ENCODE peak calls at places on chromosomes 2 and 18, in six cellular contexts. G is Kasumi-1, Y is HFFc6, H is D341Med, C is NCI-H1105, D is activated T-cell treated with anti-CD3 and anti-CD28 coated beads for 48 hours. O is an unnamed sample.

GRCh38 chr18:2108581-2108980 is 462.7 kb downstream of the METTL4 start:
- DNase-seq in G (no peak), Y (peak), H (no peak), C (no peak), D (no peak), O (no peak)

GRCh38 chr18:48827321-48828200 is 123.2 kb downstream of the SMAD7 start:
- DNase-seq in G (peak), Y (peak), H (peak), C (no peak), D (no peak), O (peak)

GRCh38 chr2:207530160-207531023 is 630 bp downstream of the CREB1 start:
- DNase-seq in G (peak), Y (peak), H (peak), C (peak), D (peak), O (peak)

GRCh38 chr2:56465491-56465890 is 281.7 kb downstream of the CCDC85A start:
- DNase-seq in G (no peak), Y (peak), H (no peak), C (no peak), D (no peak), O (no peak)

GRCh38 chr18:57080479-57080878 is 66.4 kb upstream of the BOD1L2 start:
- DNase-seq in G (no peak), Y (no peak), H (peak), C (no peak), D (no peak), O (no peak)

GRCh38 chr2:66682476-66682875 is 247.6 kb downstream of the MEIS1 start:
- DNase-seq in G (no peak), Y (no peak), H (no peak), C (no peak), D (no peak), O (no peak)

GRCh38 chr2:20583425-20583881 is 67.4 kb downstream of the HS1BP3 start:
- DNase-seq in G (no peak), Y (no peak), H (no peak), C (no peak), D (no peak), O (no peak)

GRCh38 chr2:225103737-225104141 is 61.5 kb upstream of the DOCK10 start:
- DNase-seq in G (no peak), Y (peak), H (no peak), C (no peak), D (no peak), O (no peak)

GRCh38 chr2:38615237-38615636 is 12.5 kb upstream of the HNRNPLL start:
- DNase-seq in G (no peak), Y (no peak), H (no peak), C (no peak), D (no peak), O (peak)

GRCh38 chr2:31286961-31287550 is 53.1 kb downstream of the EHD3 start:
- DNase-seq in G (no peak), Y (peak), H (no peak), C (no peak), D (no peak), O (no peak)

GRCh38 chr18:50268022-50268747 is 1.9 kb upstream of the CFAP53 start:
- DNase-seq in G (no peak), Y (no peak), H (peak), C (no peak), D (peak), O (no peak)

GRCh38 chr18:8657873-8658521 is 47.4 kb upstream of the MTCL1 start:
- DNase-seq in G (no peak), Y (no peak), H (no peak), C (no peak), D (no peak), O (no peak)

GRCh38 chr2:175236930-175237329 is 55.4 kb upstream of the ATP5MC3 start:
- DNase-seq in G (no peak), Y (no peak), H (no peak), C (no peak), D (no peak), O (no peak)

GRCh38 chr2:21803550-21803949 is 679.8 kb downstream of the TDRD15 start:
- DNase-seq in G (no peak), Y (no peak), H (no peak), C (no peak), D (no peak), O (no peak)

GRCh38 chr2:51335072-51336058 is 303.4 kb upstream of the NRXN1 start:
- DNase-seq in G (no peak), Y (no peak), H (no peak), C (no peak), D (no peak), O (peak)

GRCh38 chr2:190858817-190859216 is 21.8 kb upstream of the GLS start:
- DNase-seq in G (no peak), Y (peak), H (no peak), C (no peak), D (no peak), O (no peak)

GRCh38 chr2:81324046-81324445 is 1019.5 kb upstream of the LRRTM1 start:
- DNase-seq in G (peak), Y (no peak), H (peak), C (no peak), D (no peak), O (peak)

GRCh38 chr2:205848601-205849000 is 166.3 kb downstream of the NRP2 start:
- DNase-seq in G (no peak), Y (no peak), H (no peak), C (no peak), D (no peak), O (no peak)

GRCh38 chr2:4358855-4359254 is 655.5 kb downstream of the DCDC2C start:
- DNase-seq in G (no peak), Y (no peak), H (no peak), C (peak), D (no peak), O (no peak)